ENCODE peak calls at places on chromosome 12, in seven cellular contexts. Q is NCI-H1930; D is uterus; H is adipocyte; J is brain microvascular endothelial cell; O is hippocampal formation; B is stimulated activated CD8-positive, alpha-beta memory T cell treated with anti-CD3 and anti-CD28 coated beads, Interleukin-4, amount 100 ng/mL, for 4 hours. A is an unnamed sample.
A peak's percentile ranks its signal among the peaks of the same experiment; 100 is the strongest.

GRCh38 chr12:126055521-126055920 is 990.3 kb downstream of the AACS start:
- DNase-seq in O (no peak), D (no peak), J (no peak), Q (no peak), H (no peak), B (no peak), A (no peak)

GRCh38 chr12:94832780-94833760 is 170.4 kb downstream of the NDUFA12 start:
- DNase-seq in J (no peak), B (no peak), O (no peak), Q (peak; percentile 13), D (no peak), H (peak; percentile 75), A (no peak)

GRCh38 chr12:123398918-123399617 is 15.1 kb downstream of the KMT5A start:
- DNase-seq in B (no peak), J (no peak), Q (no peak), H (no peak), D (peak; percentile 41), O (peak; percentile 50), A (no peak)

GRCh38 chr12:50923361-50924130 is 28.8 kb upstream of the HIGD1C start:
- DNase-seq in O (no peak), D (no peak), B (no peak), Q (no peak), H (no peak), J (no peak), A (peak; percentile 25)

GRCh38 chr12:73321319-73321718 is 1049.1 kb downstream of the TRHDE start:
- DNase-seq in J (no peak), H (no peak), O (no peak), B (no peak), D (no peak), Q (no peak), A (peak; percentile 80)

GRCh38 chr12:53057816-53058500 is 8.1 kb downstream of the TNS2 start:
- DNase-seq in H (no peak), Q (no peak), O (no peak), B (no peak), D (no peak), J (no peak), A (no peak)

GRCh38 chr12:6827982-6828670 is at the start of gene P3H3:
- DNase-seq in D (peak; percentile 64), H (peak; percentile 73), O (no peak), B (no peak), J (peak; percentile 15), Q (peak; percentile 43), A (no peak)

GRCh38 chr12:114656906-114657596 is 26.9 kb downstream of the TBX3 start:
- DNase-seq in Q (no peak), D (no peak), H (no peak), J (no peak), O (no peak), B (no peak), A (no peak)

GRCh38 chr12:44616385-44616784 is 259.7 kb downstream of the NELL2 start:
- DNase-seq in J (no peak), D (no peak), H (peak; percentile 3), Q (no peak), B (no peak), O (no peak), A (no peak)

GRCh38 chr12:40058721-40059190 is 47.1 kb downstream of the SLC2A13 start:
- DNase-seq in J (peak; percentile 1), B (no peak), Q (no peak), H (no peak), O (no peak), D (no peak), A (no peak)

GRCh38 chr12:3034067-3034750 is 43.0 kb upstream of the TSPAN9 start:
- DNase-seq in Q (no peak), D (peak; percentile 66), B (no peak), O (peak; percentile 53), H (peak; percentile 79), J (peak; percentile 80), A (no peak)

GRCh38 chr12:2154050-2154449 is 101.3 kb downstream of the CACNA1C start:
- DNase-seq in D (no peak), J (peak; percentile 19), O (peak; percentile 6), B (no peak), H (peak; percentile 59), Q (no peak), A (no peak)

GRCh38 chr12:127546721-127547505 is 720.1 kb upstream of the TMEM132C start:
- DNase-seq in D (no peak), O (no peak), Q (no peak), J (no peak), B (no peak), H (no peak), A (no peak)

GRCh38 chr12:102568151-102568815 is 87.9 kb upstream of the IGF1 start:
- DNase-seq in J (no peak), B (no peak), D (no peak), O (no peak), Q (no peak), H (peak; percentile 18), A (no peak)

GRCh38 chr12:94813314-94813713 is 163.0 kb upstream of the TMCC3 start:
- DNase-seq in H (peak; percentile 13), O (no peak), B (no peak), Q (no peak), D (no peak), J (no peak), A (no peak)

GRCh38 chr12:66590276-66590675 is 88.6 kb downstream of the GRIP1 start:
- DNase-seq in J (no peak), O (no peak), B (no peak), Q (no peak), H (no peak), D (no peak), A (no peak)

GRCh38 chr12:27550653-27550975 is 26.6 kb downstream of the PPFIBP1 start:
- DNase-seq in B (no peak), O (no peak), J (no peak), Q (no peak), D (no peak), H (no peak), A (no peak)

GRCh38 chr12:12015073-12015685 is 55.6 kb upstream of the BCL2L14 start:
- DNase-seq in B (no peak), O (no peak), Q (no peak), D (no peak), J (no peak), H (no peak), A (no peak)

GRCh38 chr12:34388636-34389377 is 366.5 kb downstream of the ALG10 start:
- DNase-seq in Q (no peak), B (no peak), J (no peak), H (no peak), O (no peak), D (no peak), A (no peak)

GRCh38 chr12:15038137-15038536 is 65.3 kb downstream of the PDE6H start:
- DNase-seq in H (no peak), O (no peak), B (no peak), Q (no peak), J (no peak), D (no peak), A (no peak)

GRCh38 chr12:1380171-1380974 is 214.0 kb downstream of the FBXL14 start:
- DNase-seq in H (no peak), B (no peak), O (no peak), D (no peak), J (no peak), Q (no peak), A (no peak)

GRCh38 chr12:45219621-45220020 is 3.7 kb downstream of the ANO6 start:
- DNase-seq in O (no peak), H (peak; percentile 16), D (no peak), Q (no peak), B (no peak), J (no peak), A (no peak)

GRCh38 chr12:56723889-56724659 is 1.0 kb downstream of the NACA start:
- DNase-seq in Q (no peak), H (peak; percentile 90), B (no peak), O (peak; percentile 6), J (peak; percentile 70), D (peak; percentile 63), A (peak; percentile 57)

GRCh38 chr12:2053675-2054070 is 886 bp downstream of the CACNA1C start:
- DNase-seq in O (no peak), Q (no peak), B (no peak), D (peak; percentile 68), H (peak; percentile 77), J (no peak), A (no peak)

GRCh38 chr12:45939759-45940158 is 50.6 kb downstream of the SCAF11 start:
- DNase-seq in H (no peak), J (no peak), O (no peak), D (no peak), Q (no peak), B (no peak), A (no peak)

GRCh38 chr12:65188179-65188709 is 18.9 kb downstream of the LEMD3 start:
- DNase-seq in H (no peak), Q (no peak), D (no peak), O (no peak), J (no peak), B (no peak), A (no peak)

GRCh38 chr12:122945047-122945592 is 21.1 kb downstream of the ABCB9 start:
- DNase-seq in B (no peak), O (no peak), Q (no peak), H (no peak), D (no peak), J (no peak), A (no peak)

GRCh38 chr12:106769546-106769945 is 4.9 kb upstream of the RIC8B start:
- DNase-seq in D (no peak), B (no peak), J (no peak), H (no peak), O (no peak), Q (no peak), A (no peak)

GRCh38 chr12:66956300-66956699 is 277.4 kb upstream of the GRIP1 start:
- DNase-seq in J (no peak), H (no peak), Q (no peak), O (no peak), D (no peak), B (no peak), A (no peak)

GRCh38 chr12:128381961-128382360 is 115.0 kb downstream of the TMEM132C start:
- DNase-seq in J (no peak), D (no peak), H (no peak), B (no peak), Q (no peak), O (peak; percentile 59), A (no peak)

GRCh38 chr12:1474567-1475153 is 119.7 kb downstream of the FBXL14 start:
- DNase-seq in J (peak; percentile 91), O (no peak), Q (no peak), D (no peak), B (no peak), H (peak; percentile 94), A (no peak)

GRCh38 chr12:130339946-130340345 is 2.3 kb downstream of the PIWIL1 start:
- DNase-seq in H (no peak), O (no peak), B (no peak), Q (no peak), J (no peak), D (no peak), A (no peak)

GRCh38 chr12:63321373-63321772 is 170.4 kb upstream of the AVPR1A start:
- DNase-seq in Q (no peak), J (no peak), O (no peak), B (no peak), H (no peak), D (no peak), A (no peak)

GRCh38 chr12:6916426-6917200 is 2.2 kb downstream of the ENO2 start:
- DNase-seq in O (no peak), D (no peak), Q (no peak), B (no peak), H (no peak), J (no peak), A (no peak)

GRCh38 chr12:4434721-4435425 is 10.7 kb downstream of the FGF6 start:
- DNase-seq in D (no peak), Q (no peak), B (no peak), H (no peak), J (no peak), O (no peak), A (peak; percentile 70)

GRCh38 chr12:107655281-107656065 is 30.1 kb upstream of the PWP1 start:
- DNase-seq in B (no peak), Q (no peak), H (peak; percentile 20), O (no peak), D (no peak), J (no peak), A (no peak)

GRCh38 chr12:58346032-58346632 is 404.8 kb downstream of the ATP23 start:
- DNase-seq in Q (no peak), H (peak; percentile 86), O (no peak), J (peak; percentile 38), B (no peak), D (no peak), A (no peak)

GRCh38 chr12:79295572-79295971 is 395.2 kb downstream of the PAWR start:
- DNase-seq in O (no peak), B (no peak), J (no peak), H (peak; percentile 41), Q (no peak), D (no peak), A (no peak)

A was measured in osteocyte.